ENCODE peak calls at places on chromosome 1, in nine cellular contexts. U, E, H, A, F, R, G, B and Z are unnamed samples. For H3K9me3, the result is how much of the 10 kb centered on the place peaks cover.

GRCh38 chr1:46536527-46536926 is 14.9 kb downstream of the KNCN start:
- DNase-seq in G (no peak), R (no peak), B (no peak), F (no peak), A (no peak), H (no peak), E (no peak), U (no peak), Z (no peak)

GRCh38 chr1:94982403-94982802 is 55.5 kb upstream of the CNN3 start:
- DNase-seq in R (no peak), A (no peak), B (no peak), U (no peak), F (no peak), H (no peak), E (no peak), G (no peak), Z (no peak)

GRCh38 chr1:54172614-54173312 is 20.0 kb upstream of the CDCP2 start:
- DNase-seq in F (no peak), R (no peak), G (no peak), H (no peak), B (no peak), U (no peak), A (no peak), E (no peak), Z (no peak)

GRCh38 chr1:162003061-162003824 is 20.4 kb downstream of the OLFML2B start:
- DNase-seq in R (no peak), B (no peak), E (no peak), U (peak), A (no peak), F (no peak), G (no peak), H (no peak), Z (no peak)

GRCh38 chr1:53559391-53559815 is 100.2 kb downstream of the DMRTB1 start:
- DNase-seq in G (no peak), A (no peak), R (peak), H (no peak), F (no peak), U (no peak), E (no peak), B (peak), Z (peak)

GRCh38 chr1:20061866-20062265 is 8.1 kb upstream of the PLA2G5 start:
- DNase-seq in E (no peak), R (no peak), U (no peak), G (no peak), A (no peak), F (no peak), H (no peak), B (no peak), Z (no peak)

GRCh38 chr1:162877412-162877811 is 16.4 kb upstream of the CCDC190 start:
- DNase-seq in A (no peak), U (no peak), R (no peak), B (no peak), G (no peak), E (no peak), F (no peak), H (no peak), Z (no peak)

GRCh38 chr1:210222288-210223006 is 10.1 kb upstream of the SERTAD4 start:
- DNase-seq in G (no peak), H (no peak), U (no peak), E (no peak), F (peak), R (no peak), B (peak), A (no peak), Z (no peak)

GRCh38 chr1:153360592-153360991 is 2.9 kb downstream of the S100A9 start:
- DNase-seq in G (no peak), F (no peak), A (no peak), E (no peak), B (no peak), U (peak), H (no peak), R (no peak), Z (peak)

GRCh38 chr1:172117800-172118199 is 276.5 kb downstream of the DNM3 start:
- DNase-seq in H (no peak), B (no peak), G (no peak), A (no peak), R (no peak), U (no peak), F (no peak), E (no peak), Z (no peak)

GRCh38 chr1:8510041-8510823 is 192.3 kb downstream of the SLC45A1 start:
- DNase-seq in H (no peak), U (no peak), R (no peak), G (no peak), F (no peak), A (no peak), B (peak), E (no peak), Z (no peak)

GRCh38 chr1:147242449-147243227 is at the start of gene CHD1L:
- DNase-seq in B (peak), E (peak), A (peak), H (peak), F (peak), G (peak), R (peak), U (peak), Z (peak)

GRCh38 chr1:75916834-75917233 is 15.4 kb downstream of the ASB17 start:
- DNase-seq in U (no peak), B (no peak), R (no peak), F (no peak), G (no peak), A (no peak), H (no peak), E (no peak), Z (no peak)

GRCh38 chr1:89523597-89524368 is 846 bp upstream of the LRRC8B start:
- DNase-seq in E (no peak), H (no peak), F (peak), B (peak), U (no peak), G (peak), A (peak), R (peak), Z (no peak)

GRCh38 chr1:6969762-6970161 is 184.5 kb downstream of the CAMTA1 start:
- DNase-seq in H (no peak), G (no peak), F (no peak), A (no peak), R (no peak), B (no peak), U (no peak), E (no peak), Z (no peak)

GRCh38 chr1:78323311-78323710 is 167.5 kb upstream of the PTGFR start:
- DNase-seq in G (no peak), B (no peak), E (no peak), H (no peak), U (no peak), R (no peak), F (no peak), A (no peak), Z (no peak)

GRCh38 chr1:109630881-109631512 is 11.4 kb downstream of the AMPD2 start:
- DNase-seq in G (no peak), F (no peak), B (no peak), U (no peak), A (no peak), E (no peak), R (peak), H (no peak), Z (no peak)

GRCh38 chr1:108046021-108046420 is 81.0 kb upstream of the VAV3 start:
- DNase-seq in B (no peak), R (no peak), H (no peak), A (no peak), F (no peak), G (no peak), E (no peak), U (no peak), Z (no peak)

GRCh38 chr1:210361665-210362064 is 33.0 kb downstream of the HHAT start:
- DNase-seq in B (no peak), U (no peak), H (no peak), A (no peak), R (no peak), G (no peak), F (no peak), E (no peak), Z (no peak)

GRCh38 chr1:30117685-30118084 is 605.7 kb downstream of the MATN1 start:
- DNase-seq in F (no peak), U (no peak), G (peak), H (no peak), E (no peak), B (no peak), A (peak), R (no peak), Z (no peak)

GRCh38 chr1:150476754-150477153 is 10.5 kb upstream of the TARS2 start:
- DNase-seq in A (no peak), H (no peak), U (no peak), R (no peak), E (no peak), F (no peak), B (no peak), G (no peak), Z (no peak)

GRCh38 chr1:110240476-110241210 is 30.5 kb downstream of the KCNC4 start:
- DNase-seq in H (no peak), G (no peak), B (no peak), F (peak), R (peak), E (no peak), A (no peak), U (peak), Z (no peak)

GRCh38 chr1:66399888-66400529 is 133.9 kb upstream of the SGIP1 start:
- DNase-seq in U (no peak), E (no peak), F (no peak), H (no peak), G (no peak), B (no peak), A (no peak), R (no peak), Z (no peak)

GRCh38 chr1:247165674-247166073 is 6.1 kb downstream of the ZNF124 start:
- DNase-seq in E (no peak), H (no peak), B (no peak), U (no peak), F (no peak), A (no peak), R (no peak), G (no peak), Z (no peak)

DNA sequence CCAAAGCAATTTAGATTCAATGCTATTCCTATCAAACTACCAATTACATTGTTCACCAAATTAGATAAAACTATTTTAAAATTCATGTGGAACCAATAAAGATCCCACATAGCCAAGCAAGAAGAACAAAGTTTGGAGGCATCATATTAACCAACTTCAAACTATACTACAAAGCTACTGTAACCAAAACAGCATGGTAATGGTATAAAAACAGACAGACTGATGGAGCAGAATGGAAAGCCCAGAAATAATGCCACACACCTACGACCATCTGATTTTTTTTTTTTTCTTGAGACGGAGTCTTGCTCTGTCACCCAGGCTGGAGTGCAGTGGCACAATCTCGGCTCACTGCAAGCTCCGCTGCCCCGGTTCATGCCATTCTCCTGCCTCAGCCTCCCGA is 7.1 kb downstream of the ZNF124 start:
- DNase-seq in A (no peak), G (no peak), E (no peak), R (no peak), B (no peak), F (no peak), H (no peak), U (no peak), Z (no peak)
- H3K9me3 ChIP-seq in A (under half), G (half or more), E (under half), R (half or more), B (half or more), F (under half), H (under half), U (under half), Z (half or more)

DNA sequence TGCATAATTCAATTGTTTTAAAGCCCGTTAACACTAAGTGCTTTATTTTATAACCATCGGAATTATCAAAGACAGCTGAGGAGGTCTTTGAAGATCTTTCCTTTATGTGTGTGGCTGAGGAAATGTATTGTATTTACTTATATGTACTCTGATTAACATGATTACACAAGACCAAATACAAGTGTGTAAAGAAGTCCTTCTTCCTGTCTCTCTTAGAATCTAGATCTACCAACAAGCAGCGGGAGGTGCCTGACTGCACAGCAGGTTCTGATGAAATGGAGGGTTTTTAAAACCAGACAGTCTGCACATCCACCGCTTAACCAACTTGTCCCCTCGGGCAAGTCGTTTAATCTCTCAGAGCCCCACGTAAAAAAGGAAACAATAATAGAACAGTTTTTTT is 240.5 kb upstream of the MAP1LC3C start:
- DNase-seq in E (no peak), H (no peak), R (no peak), F (no peak), B (no peak), U (no peak), G (peak), A (no peak), Z (no peak)
- TF ChIP-seq EP300 in E (no peak), H (no peak), R (no peak), F (no peak), B (no peak), U (no peak), G (peak), A (no peak), Z (no peak)

GRCh38 chr1:239805888-239806772 is 285.6 kb upstream of the FMN2 start:
- DNase-seq in A (no peak), F (no peak), G (no peak), B (no peak), H (no peak), E (peak), R (peak), U (no peak), Z (no peak)

GRCh38 chr1:239802275-239802674 is 289.4 kb upstream of the FMN2 start:
- DNase-seq in U (no peak), G (no peak), B (no peak), E (no peak), A (no peak), R (no peak), H (no peak), F (no peak), Z (no peak)

GRCh38 chr1:239805042-239805441 is 286.6 kb upstream of the FMN2 start:
- DNase-seq in H (no peak), U (no peak), G (no peak), R (no peak), A (no peak), E (no peak), F (no peak), B (no peak), Z (no peak)

GRCh38 chr1:239804265-239804664 is 287.4 kb upstream of the FMN2 start:
- DNase-seq in G (no peak), E (no peak), H (no peak), A (no peak), U (no peak), B (no peak), F (no peak), R (no peak), Z (no peak)

DNA sequence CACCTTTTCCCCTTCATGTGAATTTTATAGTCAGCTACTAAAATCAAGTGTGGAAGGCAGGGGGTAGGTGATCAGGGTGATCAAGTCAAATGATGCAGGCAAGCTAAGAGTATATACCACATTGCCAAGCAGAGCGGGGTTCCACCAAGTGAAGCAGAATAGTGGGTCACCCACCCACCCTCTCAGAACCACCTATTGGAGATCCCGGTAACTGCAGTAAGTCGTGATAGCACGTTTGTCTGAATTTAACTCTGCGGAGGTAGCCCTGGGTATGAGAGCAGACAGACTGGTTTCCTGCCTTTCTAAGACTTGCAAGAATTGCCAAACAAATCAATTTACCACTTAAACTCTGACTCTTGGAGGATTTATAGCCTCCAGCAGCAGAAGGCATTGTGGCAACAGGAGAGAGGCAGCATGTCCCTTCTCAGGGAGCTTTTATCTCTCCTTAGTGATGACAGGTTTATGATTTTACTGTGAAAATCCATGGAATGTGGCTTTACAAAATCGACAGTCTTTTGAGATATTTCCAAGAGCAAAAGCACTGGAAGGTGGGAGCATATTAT is 287.9 kb upstream of the FMN2 start:
- DNase-seq in E (no peak), U (no peak), A (no peak), G (no peak), H (no peak), B (no peak), R (no peak), F (no peak), Z (no peak)
- TF ChIP-seq CTCF in E (no peak), U (no peak), A (no peak), G (no peak), H (no peak), B (no peak), R (no peak), F (no peak), Z (no peak)

DNA sequence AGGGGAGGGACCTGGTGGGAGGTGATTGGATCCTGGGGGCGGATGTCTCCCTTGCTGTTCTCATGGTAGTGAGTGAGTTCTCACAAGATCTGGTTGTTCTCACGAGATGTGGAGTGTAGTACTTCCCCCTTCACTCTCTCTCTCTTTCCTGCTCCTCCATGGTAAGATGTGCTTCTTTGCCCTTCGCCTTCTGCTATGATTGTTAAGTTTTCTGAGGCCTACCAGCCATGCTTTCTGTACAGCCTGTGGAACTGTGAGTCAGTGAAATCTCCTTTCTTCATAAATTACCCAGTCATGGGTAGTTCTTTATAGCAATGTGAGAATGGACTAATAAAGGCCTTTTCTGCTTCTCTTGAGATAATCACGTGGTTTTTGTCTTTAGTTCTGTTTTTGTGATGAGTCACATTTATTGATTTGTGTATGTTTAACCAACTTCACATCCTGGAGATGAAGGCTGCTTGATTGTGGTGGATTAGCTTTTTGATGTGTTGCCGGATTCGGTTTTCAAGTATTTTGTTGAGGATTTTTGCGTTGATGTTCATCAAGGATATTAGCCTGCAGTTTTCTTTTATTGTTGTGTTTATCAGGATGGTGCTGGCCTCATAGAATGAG is 45.5 kb downstream of the RABGAP1L start:
- DNase-seq in R (no peak), U (no peak), F (no peak), E (no peak), A (peak), H (no peak), B (no peak), G (no peak), Z (no peak)
- H3K9me3 ChIP-seq in R (under half), U (under half), F (under half), E (under half), A (under half), H (under half), B (under half), G (under half), Z (under half)